ENCODE peak calls at places on chromosomes 1 and 21, in five cellular contexts. V is GM12878, B is A549, L is IMR-90, Y is K562. F is an unnamed sample.

GRCh38 chr1:72670902-72671301 is 388.6 kb upstream of the NEGR1 start:
- DNase-seq in B (no peak), L (no peak), Y (no peak), V (no peak), F (no peak)

GRCh38 chr1:54745864-54746263 is 18.5 kb downstream of the PARS2 start:
- DNase-seq in L (no peak), Y (no peak), V (no peak), B (no peak), F (no peak)

GRCh38 chr1:9238550-9238949 is 4.0 kb downstream of the H6PD start:
- DNase-seq in Y (no peak), L (peak; percentile 54), B (no peak), V (no peak), F (no peak)

GRCh38 chr1:155307247-155307740 is 1.4 kb upstream of the FDPS start:
- DNase-seq in B (no peak), V (no peak), L (peak; percentile 61), Y (no peak), F (no peak)

GRCh38 chr21:31887596-31887920 is 14.7 kb downstream of the HUNK start:
- DNase-seq in L (no peak), B (no peak), V (no peak), Y (no peak), F (no peak)

GRCh38 chr1:210796421-210796820 is 337.5 kb downstream of the KCNH1 start:
- DNase-seq in B (no peak), V (no peak), L (no peak), Y (no peak), F (no peak)

GRCh38 chr21:43935711-43936110 is 70.7 kb downstream of the AGPAT3 start:
- DNase-seq in B (no peak), L (no peak), V (no peak), Y (no peak), F (no peak)

GRCh38 chr1:114236517-114236916 is 82.8 kb upstream of the SYT6 start:
- DNase-seq in B (no peak), Y (no peak), V (no peak), L (no peak), F (no peak)

GRCh38 chr1:169890761-169891538 is 2.7 kb downstream of the SCYL3 start:
- DNase-seq in V (peak; percentile 51), Y (no peak), B (no peak), L (no peak), F (no peak)

GRCh38 chr1:18926315-18927081 is 24.1 kb upstream of the ALDH4A1 start:
- DNase-seq in L (peak; percentile 96), V (peak; percentile 80), B (peak; percentile 84), Y (peak; percentile 59), F (no peak)

DNA sequence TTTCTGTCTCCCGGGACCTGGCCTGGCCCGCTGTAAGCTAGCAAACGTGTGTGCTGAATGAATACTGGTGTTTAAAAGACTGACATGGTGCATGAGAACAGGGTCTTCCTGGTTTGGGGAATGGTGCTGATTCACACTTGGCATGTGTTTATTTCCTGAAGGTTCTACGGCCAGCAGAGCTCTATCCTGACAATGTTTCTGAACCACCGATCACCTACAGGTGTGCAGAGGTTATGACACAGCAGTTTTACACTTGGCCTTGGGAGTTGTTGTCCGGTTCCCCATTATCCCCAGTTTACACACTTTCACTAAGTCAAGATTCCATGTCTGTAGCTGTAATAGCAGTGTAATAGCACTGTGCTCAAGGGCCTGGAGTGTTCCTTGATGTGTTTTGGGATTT is 127.3 kb downstream of the ROR1 start:
- DNase-seq in L (no peak), B (no peak), Y (no peak), V (no peak), F (no peak)
- TF ChIP-seq RCOR1 in L (no peak), B (no peak), Y (no peak), V (no peak), F (no peak)

DNA sequence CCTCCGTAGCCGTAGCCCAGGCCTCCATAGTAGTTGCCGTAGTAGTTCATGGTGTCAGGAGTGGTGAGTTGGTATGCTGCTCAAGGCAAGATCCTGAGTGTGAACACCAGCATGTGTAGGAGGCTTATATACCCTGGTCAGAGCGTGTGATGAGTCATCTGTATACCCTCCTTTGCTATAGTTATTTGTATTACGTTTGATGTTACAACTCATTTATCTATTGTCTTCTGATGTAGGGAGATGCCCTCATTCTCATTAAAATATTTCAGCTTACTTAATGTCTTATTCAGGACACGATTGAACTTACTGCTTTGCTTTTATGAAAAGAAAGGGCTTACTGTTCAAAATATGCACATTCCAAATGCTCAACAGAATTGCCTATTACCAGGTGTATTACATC is at the start of gene KRTAP19-5:
- DNase-seq in B (no peak), V (no peak), Y (no peak), L (no peak), F (no peak)
- TF ChIP-seq USF2 in B (no peak), V (no peak), Y (no peak), L (no peak), F (no peak)

DNA sequence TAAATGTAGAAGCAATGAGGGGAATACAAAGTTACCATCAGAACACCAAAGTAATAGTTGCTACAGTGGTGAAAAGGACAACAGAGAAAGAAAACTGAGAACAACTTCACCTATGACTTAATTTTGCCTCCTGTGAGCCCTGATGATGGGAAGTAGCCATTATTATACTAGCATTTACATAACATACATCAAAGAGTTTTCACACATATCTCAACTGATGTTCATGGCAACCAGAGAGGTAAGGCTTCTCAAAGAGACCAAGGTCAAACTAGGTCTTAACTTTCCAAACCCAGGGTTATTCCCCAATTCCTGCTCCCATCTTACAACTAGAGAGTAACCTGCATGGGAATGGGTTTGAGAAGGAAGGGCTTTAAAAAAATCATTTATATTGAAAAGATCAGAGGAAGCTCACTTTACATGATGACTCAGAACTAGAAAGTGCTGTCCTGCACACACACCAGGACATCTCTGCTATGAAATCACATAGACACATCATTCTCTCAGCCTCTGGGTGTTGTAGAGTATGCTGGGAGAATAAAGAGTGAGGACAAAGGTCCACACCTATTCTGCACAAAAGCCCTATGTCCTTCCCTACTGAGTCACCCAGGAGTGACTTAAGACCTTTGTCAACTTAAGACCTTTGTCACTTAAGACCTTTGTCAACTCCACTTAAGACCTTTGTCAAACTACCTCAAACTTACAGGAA is 179.7 kb downstream of the TNFSF18 start:
- DNase-seq in L (peak; percentile 74), V (no peak), B (no peak), Y (no peak), F (no peak)
- TF ChIP-seq RCOR1 in L (no peak), V (no peak), B (no peak), Y (no peak), F (no peak)

DNA sequence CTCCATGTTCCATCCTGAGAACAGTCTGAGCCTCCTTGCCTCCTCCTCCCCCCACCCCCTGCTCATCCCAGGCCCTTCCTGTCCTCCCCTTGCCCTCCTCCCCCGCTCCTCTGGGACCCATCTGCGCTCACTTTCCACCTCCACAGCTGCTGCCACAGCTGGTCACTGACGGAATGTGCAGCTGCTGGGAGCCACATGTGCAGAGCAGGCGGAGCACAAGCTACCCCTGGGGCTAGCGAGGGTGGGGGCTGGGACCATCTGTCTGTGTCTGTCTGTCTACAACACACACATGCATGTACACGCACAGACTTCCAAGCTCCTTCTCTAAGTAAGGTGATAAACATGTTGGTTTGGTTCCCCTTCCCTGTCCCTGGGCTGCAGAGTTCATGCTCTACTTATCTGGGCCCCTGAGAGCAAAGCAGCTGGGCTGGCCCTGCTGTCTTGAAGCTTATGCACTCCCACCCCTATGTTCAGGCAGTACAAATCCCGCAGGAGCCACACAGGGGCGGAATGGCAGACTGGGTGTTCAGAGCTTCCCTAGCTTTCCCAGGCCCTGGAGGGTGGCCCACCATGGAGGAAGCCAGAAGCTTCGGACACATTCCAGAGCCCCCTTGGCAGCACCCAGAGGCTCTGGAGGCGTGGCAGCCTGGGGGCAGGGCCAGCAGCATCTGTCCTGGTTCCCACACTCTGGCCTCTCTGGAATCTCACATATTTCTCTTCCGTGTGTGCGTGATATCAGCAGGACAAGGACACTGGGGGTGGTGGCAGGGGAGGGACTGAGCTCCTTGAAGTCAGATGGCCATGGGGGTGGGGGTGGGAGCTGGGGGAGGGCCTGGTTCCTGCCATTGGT is 7.0 kb upstream of the HEYL start:
- DNase-seq in V (no peak), L (peak; percentile 79), Y (peak; percentile 62), B (no peak), F (peak; percentile 82)
- TF ChIP-seq USF2 in V (no peak), L (no peak), Y (no peak), B (no peak), F (no peak)

DNA sequence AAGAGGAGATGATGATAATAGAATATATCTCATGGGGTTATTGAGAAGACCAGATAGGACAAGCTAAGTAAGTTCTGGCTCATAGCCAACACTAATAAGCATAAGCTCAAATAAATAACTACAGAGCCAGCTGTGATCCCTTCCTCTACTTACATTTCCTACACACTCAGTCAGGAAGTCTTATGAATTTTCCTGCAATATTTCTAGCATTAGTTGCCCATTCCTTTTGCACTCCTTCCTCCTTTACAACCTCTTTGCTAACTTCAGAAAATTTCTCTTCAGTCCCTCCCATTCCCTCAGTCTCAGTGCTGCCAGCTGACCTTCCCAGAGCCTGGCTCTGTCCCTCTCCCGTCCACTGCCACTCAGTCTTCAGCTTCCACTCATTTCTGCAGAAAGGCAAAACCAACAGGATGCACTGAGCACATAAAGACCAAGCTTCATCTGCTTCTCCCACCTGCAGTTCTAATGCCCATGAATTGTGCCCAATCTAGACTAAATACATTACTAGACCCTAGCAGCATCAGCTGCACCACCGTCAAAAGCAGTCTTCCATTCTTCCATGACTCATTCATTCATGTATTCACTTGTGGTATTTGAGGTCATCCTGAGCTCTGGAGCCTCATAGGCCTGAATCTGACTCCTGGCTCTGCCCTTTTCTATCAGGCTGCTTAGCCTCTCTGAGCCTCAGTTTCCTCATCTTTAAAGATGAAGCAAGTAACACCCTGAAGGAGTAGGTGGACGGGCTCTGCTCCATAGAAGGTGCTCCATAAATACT is 54.6 kb upstream of the SIPA1L2 start:
- DNase-seq in B (no peak), Y (no peak), L (peak; percentile 61), V (no peak), F (no peak)
- TF ChIP-seq RCOR1 in B (no peak), Y (no peak), L (no peak), V (no peak), F (no peak)

GRCh38 chr21:29237110-29238051 is 61.3 kb upstream of the BACH1 start:
- DNase-seq in L (no peak), Y (no peak), B (no peak), V (no peak), F (no peak)

GRCh38 chr21:29238967-29239289 is 59.8 kb upstream of the BACH1 start:
- DNase-seq in V (no peak), Y (no peak), L (peak; percentile 76), B (no peak), F (no peak)

GRCh38 chr21:29243188-29243587 is 55.5 kb upstream of the BACH1 start:
- DNase-seq in B (no peak), Y (no peak), L (no peak), V (no peak), F (no peak)

GRCh38 chr21:29238052-29238966 is 60.4 kb upstream of the BACH1 start:
- DNase-seq in V (no peak), B (no peak), L (peak; percentile 54), Y (no peak), F (no peak)

GRCh38 chr21:29240136-29240535 is 58.6 kb upstream of the BACH1 start:
- DNase-seq in L (no peak), B (no peak), Y (no peak), V (no peak), F (no peak)
- TF ChIP-seq USF2 in L (no peak), B (no peak), Y (no peak), V (no peak), F (no peak)

F was measured in SK-N-SH.